ENCODE peak calls at places on chromosome 1, in five cellular contexts. One of them, this sample, is unnamed.

GRCh38 chr1:228270032-228270431 is 62.2 kb downstream of the OBSCN start:
- DNase-seq in thyroid gland: no peak
- DNase-seq in GM12891: no peak
- DNase-seq in HCT116: no peak
- DNase-seq in IMR-90: peak
- DNase-seq in this sample: no peak

GRCh38 chr1:90707363-90707710 is 9.8 kb downstream of the BARHL2 start:
- DNase-seq in thyroid gland: peak
- DNase-seq in GM12891: no peak
- DNase-seq in HCT116: no peak
- DNase-seq in IMR-90: peak
- DNase-seq in this sample: no peak

GRCh38 chr1:77832889-77833288 is 53.4 kb downstream of the MIGA1 start:
- DNase-seq in thyroid gland: no peak
- DNase-seq in GM12891: no peak
- DNase-seq in HCT116: no peak
- DNase-seq in IMR-90: peak
- DNase-seq in this sample: no peak

GRCh38 chr1:32783851-32784250 is 33.3 kb downstream of the YARS1 start:
- DNase-seq in thyroid gland: no peak
- DNase-seq in GM12891: no peak
- DNase-seq in HCT116: no peak
- DNase-seq in IMR-90: no peak
- DNase-seq in this sample: no peak

GRCh38 chr1:5574641-5575040 is 417.6 kb downstream of the NPHP4 start:
- DNase-seq in thyroid gland: no peak
- DNase-seq in GM12891: no peak
- DNase-seq in HCT116: no peak
- DNase-seq in IMR-90: no peak
- DNase-seq in this sample: no peak

GRCh38 chr1:197776348-197777082 is 1.2 kb upstream of the DENND1B start:
- DNase-seq in thyroid gland: no peak
- DNase-seq in GM12891: no peak
- DNase-seq in HCT116: peak
- DNase-seq in IMR-90: peak
- DNase-seq in this sample: no peak

GRCh38 chr1:209601809-209602657 is 18.5 kb downstream of the CAMK1G start:
- DNase-seq in thyroid gland: peak
- DNase-seq in GM12891: no peak
- DNase-seq in HCT116: peak
- DNase-seq in IMR-90: peak
- DNase-seq in this sample: peak

GRCh38 chr1:156220226-156220625 is 7.4 kb downstream of the PMF1 start:
- DNase-seq in thyroid gland: no peak
- DNase-seq in GM12891: no peak
- DNase-seq in HCT116: no peak
- DNase-seq in IMR-90: no peak
- DNase-seq in this sample: no peak

GRCh38 chr1:84339503-84339902 is 38.0 kb downstream of the SAMD13 start:
- DNase-seq in thyroid gland: peak
- DNase-seq in GM12891: no peak
- DNase-seq in HCT116: no peak
- DNase-seq in IMR-90: peak
- DNase-seq in this sample: no peak

GRCh38 chr1:183318433-183318832 is 99.7 kb downstream of the NMNAT2 start:
- DNase-seq in thyroid gland: peak
- DNase-seq in GM12891: no peak
- DNase-seq in HCT116: no peak
- DNase-seq in IMR-90: peak
- DNase-seq in this sample: peak

GRCh38 chr1:111615874-111616715 is 3.5 kb upstream of the RAP1A start:
- DNase-seq in thyroid gland: no peak
- DNase-seq in GM12891: no peak
- DNase-seq in HCT116: no peak
- DNase-seq in IMR-90: peak
- DNase-seq in this sample: no peak

GRCh38 chr1:167328762-167329483 is 108.2 kb downstream of the POU2F1 start:
- DNase-seq in thyroid gland: no peak
- DNase-seq in GM12891: no peak
- DNase-seq in HCT116: no peak
- DNase-seq in IMR-90: peak
- DNase-seq in this sample: peak
- TF ChIP-seq POLR2A in thyroid gland: no peak
- TF ChIP-seq POLR2A in GM12891: no peak
- TF ChIP-seq POLR2A in HCT116: no peak
- TF ChIP-seq POLR2A in IMR-90: no peak
- TF ChIP-seq POLR2A in this sample: no peak

GRCh38 chr1:101613549-101613948 is 376.7 kb downstream of the S1PR1 start:
- DNase-seq in thyroid gland: no peak
- DNase-seq in GM12891: no peak
- DNase-seq in HCT116: no peak
- DNase-seq in IMR-90: no peak
- DNase-seq in this sample: no peak

GRCh38 chr1:101618900-101619299 is 377.8 kb downstream of the OLFM3 start:
- DNase-seq in thyroid gland: no peak
- DNase-seq in GM12891: no peak
- DNase-seq in HCT116: no peak
- DNase-seq in IMR-90: no peak
- DNase-seq in this sample: no peak
- TF ChIP-seq POLR2A in thyroid gland: no peak
- TF ChIP-seq POLR2A in GM12891: no peak
- TF ChIP-seq POLR2A in HCT116: no peak
- TF ChIP-seq POLR2A in IMR-90: no peak
- TF ChIP-seq POLR2A in this sample: no peak

DNA sequence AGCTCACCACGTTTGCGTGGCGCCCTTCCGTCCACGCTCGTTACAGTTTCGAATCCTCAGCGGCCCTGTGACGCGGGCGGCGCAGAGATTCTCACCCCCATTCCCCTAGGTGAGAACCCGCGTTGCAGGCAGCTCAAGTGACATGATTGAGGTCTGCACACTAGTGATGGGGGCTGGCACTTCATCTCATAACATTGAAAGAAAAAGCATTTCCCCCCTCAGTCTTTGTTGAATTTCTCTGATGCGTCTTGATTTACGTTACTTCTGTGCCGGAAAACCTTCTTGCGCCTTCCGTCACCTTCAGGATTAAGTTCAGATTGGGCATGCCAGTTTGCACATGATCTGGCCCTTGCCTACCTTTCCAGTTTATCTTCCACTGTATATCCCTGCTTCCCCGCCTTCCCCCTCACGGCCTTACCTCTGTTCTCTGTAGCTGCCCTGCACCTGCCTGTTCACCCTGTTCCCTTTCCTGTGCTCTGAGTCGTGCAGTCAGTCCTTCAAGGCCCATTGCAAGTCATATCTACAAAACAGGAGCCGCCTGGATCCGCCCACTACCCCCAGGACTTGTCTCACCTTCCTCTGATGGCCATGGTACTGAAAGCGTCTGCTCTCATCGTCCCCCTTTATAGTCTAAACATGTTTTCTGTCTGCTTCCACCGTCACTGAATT is 1.1 kb downstream of the CTPS1 start:
- DNase-seq in thyroid gland: no peak
- DNase-seq in GM12891: peak
- DNase-seq in HCT116: no peak
- DNase-seq in IMR-90: peak
- DNase-seq in this sample: peak
- TF ChIP-seq POLR2A in thyroid gland: no peak
- TF ChIP-seq POLR2A in GM12891: no peak
- TF ChIP-seq POLR2A in HCT116: no peak
- TF ChIP-seq POLR2A in IMR-90: peak
- TF ChIP-seq POLR2A in this sample: no peak

DNA sequence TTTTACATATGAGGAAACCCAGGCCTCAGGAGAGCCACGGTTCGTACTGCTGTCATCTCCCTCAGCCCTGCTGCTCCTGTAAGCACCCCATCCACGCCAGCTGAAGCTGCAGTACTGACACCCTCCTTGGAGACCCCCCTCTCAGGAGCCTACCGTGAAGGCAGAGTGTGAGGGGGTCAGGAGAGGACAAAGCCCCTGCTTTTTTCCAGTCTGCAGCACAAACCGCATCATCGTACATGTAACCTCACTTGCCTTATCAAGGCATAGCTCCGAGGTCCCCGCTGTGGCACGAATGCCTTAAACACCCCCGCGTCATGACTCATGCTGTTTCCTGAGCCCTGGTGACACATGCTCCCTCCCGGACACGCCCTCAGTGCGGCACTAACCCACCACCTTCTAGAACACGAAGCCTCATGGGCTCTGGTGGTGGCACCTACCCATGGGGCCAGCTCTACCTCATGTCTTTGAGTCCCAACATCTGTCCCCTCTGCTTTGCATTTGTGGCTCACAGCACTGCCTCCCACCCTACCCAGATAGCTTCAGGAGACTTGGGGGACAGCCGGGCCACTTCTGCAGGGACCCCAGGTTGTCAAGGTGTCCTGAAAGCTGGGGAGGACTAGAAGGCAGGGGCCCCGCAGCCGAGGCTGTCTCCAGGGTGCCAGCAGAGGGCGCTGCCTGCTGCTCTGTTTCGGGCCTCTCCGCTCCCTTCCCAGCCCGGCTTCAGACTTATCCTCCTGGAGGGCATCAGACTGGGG is 4.9 kb downstream of the SH3BGRL3 start:
- DNase-seq in thyroid gland: peak
- DNase-seq in GM12891: peak
- DNase-seq in HCT116: peak
- DNase-seq in IMR-90: peak
- DNase-seq in this sample: peak
- TF ChIP-seq POLR2A in thyroid gland: no peak
- TF ChIP-seq POLR2A in GM12891: no peak
- TF ChIP-seq POLR2A in HCT116: no peak
- TF ChIP-seq POLR2A in IMR-90: no peak
- TF ChIP-seq POLR2A in this sample: peak

GRCh38 chr1:148264374-148265276 is 112.5 kb upstream of the NBPF11 start:
- DNase-seq in thyroid gland: no peak
- DNase-seq in GM12891: no peak
- DNase-seq in HCT116: peak
- DNase-seq in IMR-90: peak
- DNase-seq in this sample: peak

GRCh38 chr1:148263906-148264255 is 111.8 kb upstream of the NBPF11 start:
- DNase-seq in thyroid gland: peak
- DNase-seq in GM12891: no peak
- DNase-seq in HCT116: no peak
- DNase-seq in IMR-90: no peak
- DNase-seq in this sample: no peak

GRCh38 chr1:148263128-148263905 is 111.2 kb upstream of the NBPF11 start:
- DNase-seq in thyroid gland: peak
- DNase-seq in GM12891: peak
- DNase-seq in HCT116: peak
- DNase-seq in IMR-90: peak
- DNase-seq in this sample: peak
- TF ChIP-seq POLR2A in thyroid gland: peak
- TF ChIP-seq POLR2A in GM12891: peak
- TF ChIP-seq POLR2A in HCT116: peak
- TF ChIP-seq POLR2A in IMR-90: peak
- TF ChIP-seq POLR2A in this sample: peak

GRCh38 chr1:154865442-154866256 is 4.4 kb downstream of the KCNN3 start:
- DNase-seq in thyroid gland: no peak
- DNase-seq in GM12891: no peak
- DNase-seq in HCT116: no peak
- DNase-seq in IMR-90: no peak
- DNase-seq in this sample: peak
- TF ChIP-seq POLR2A in thyroid gland: no peak
- TF ChIP-seq POLR2A in GM12891: no peak
- TF ChIP-seq POLR2A in HCT116: no peak
- TF ChIP-seq POLR2A in IMR-90: no peak
- TF ChIP-seq POLR2A in this sample: no peak

This sample was measured in erythroblast.